ENCODE peak calls at places on chromosomes 1 and 21, in seven cellular contexts. One of them, this sample, is unnamed.

GRCh38 chr1:238341395-238341794 is 450.7 kb upstream of the ZP4 start:
- DNase-seq in PC-3: no peak
- DNase-seq in mucosa of descending colon: no peak
- DNase-seq in body of pancreas: no peak
- DNase-seq in colonic mucosa: no peak
- DNase-seq in A549: no peak
- DNase-seq in esophagus muscularis mucosa: no peak
- DNase-seq in this sample: no peak

GRCh38 chr1:155043259-155043658 is 7.9 kb upstream of the ADAM15 start:
- DNase-seq in mucosa of descending colon: peak; percentile 76
- DNase-seq in esophagus muscularis mucosa: no peak
- DNase-seq in A549: no peak
- DNase-seq in body of pancreas: no peak
- DNase-seq in colonic mucosa: peak; percentile 76
- DNase-seq in PC-3: no peak
- DNase-seq in this sample: no peak

GRCh38 chr1:7267493-7267892 is 482.2 kb downstream of the CAMTA1 start:
- DNase-seq in A549: no peak
- DNase-seq in esophagus muscularis mucosa: peak; percentile 64
- DNase-seq in PC-3: no peak
- DNase-seq in colonic mucosa: peak; percentile 11
- DNase-seq in mucosa of descending colon: no peak
- DNase-seq in body of pancreas: no peak
- DNase-seq in this sample: no peak

GRCh38 chr1:94191216-94191615 is 46.2 kb downstream of the ARHGAP29 start:
- DNase-seq in body of pancreas: no peak
- DNase-seq in colonic mucosa: no peak
- DNase-seq in mucosa of descending colon: no peak
- DNase-seq in esophagus muscularis mucosa: no peak
- DNase-seq in PC-3: no peak
- DNase-seq in A549: no peak
- DNase-seq in this sample: no peak

GRCh38 chr21:46560568-46561447 is 44.1 kb downstream of the S100B start:
- DNase-seq in esophagus muscularis mucosa: peak; percentile 84
- DNase-seq in mucosa of descending colon: no peak
- DNase-seq in body of pancreas: no peak
- DNase-seq in colonic mucosa: no peak
- DNase-seq in A549: no peak
- DNase-seq in PC-3: no peak
- DNase-seq in this sample: no peak

GRCh38 chr1:6488602-6489382 is 2.7 kb downstream of the PLEKHG5 start:
- DNase-seq in colonic mucosa: peak; percentile 85
- DNase-seq in A549: no peak
- DNase-seq in esophagus muscularis mucosa: no peak
- DNase-seq in mucosa of descending colon: peak; percentile 80
- DNase-seq in PC-3: peak; percentile 58
- DNase-seq in body of pancreas: no peak
- DNase-seq in this sample: no peak

GRCh38 chr1:170807432-170807831 is 127.9 kb upstream of the MROH9 start:
- DNase-seq in PC-3: peak; percentile 49
- DNase-seq in mucosa of descending colon: no peak
- DNase-seq in esophagus muscularis mucosa: no peak
- DNase-seq in A549: no peak
- DNase-seq in colonic mucosa: no peak
- DNase-seq in body of pancreas: no peak
- DNase-seq in this sample: no peak

GRCh38 chr21:31873275-31873695 is 465 bp downstream of the HUNK start:
- DNase-seq in A549: peak; percentile 8
- DNase-seq in esophagus muscularis mucosa: no peak
- DNase-seq in body of pancreas: no peak
- DNase-seq in PC-3: no peak
- DNase-seq in mucosa of descending colon: peak; percentile 51
- DNase-seq in colonic mucosa: peak; percentile 45
- DNase-seq in this sample: no peak

GRCh38 chr1:216961516-216961915 is 238.3 kb upstream of the ESRRG start:
- DNase-seq in body of pancreas: no peak
- DNase-seq in esophagus muscularis mucosa: no peak
- DNase-seq in A549: no peak
- DNase-seq in PC-3: peak; percentile 47
- DNase-seq in mucosa of descending colon: no peak
- DNase-seq in colonic mucosa: no peak
- DNase-seq in this sample: no peak

GRCh38 chr1:198156111-198156744 is 570 bp upstream of the NEK7 start:
- DNase-seq in A549: peak; percentile 77
- DNase-seq in esophagus muscularis mucosa: no peak
- DNase-seq in mucosa of descending colon: peak; percentile 87
- DNase-seq in colonic mucosa: peak; percentile 80
- DNase-seq in PC-3: peak; percentile 74
- DNase-seq in body of pancreas: peak; percentile 82
- DNase-seq in this sample: no peak

GRCh38 chr1:161940866-161941591 is 82.6 kb downstream of the OLFML2B start:
- DNase-seq in PC-3: peak; percentile 70
- DNase-seq in body of pancreas: no peak
- DNase-seq in mucosa of descending colon: no peak
- DNase-seq in esophagus muscularis mucosa: no peak
- DNase-seq in A549: no peak
- DNase-seq in colonic mucosa: no peak
- DNase-seq in this sample: no peak

GRCh38 chr21:28714795-28715464 is 277.7 kb downstream of the LTN1 start:
- DNase-seq in PC-3: no peak
- DNase-seq in colonic mucosa: no peak
- DNase-seq in body of pancreas: no peak
- DNase-seq in mucosa of descending colon: no peak
- DNase-seq in esophagus muscularis mucosa: no peak
- DNase-seq in A549: no peak
- DNase-seq in this sample: no peak

GRCh38 chr1:91803847-91804545 is 82.0 kb downstream of the TGFBR3 start:
- DNase-seq in body of pancreas: no peak
- DNase-seq in A549: no peak
- DNase-seq in esophagus muscularis mucosa: no peak
- DNase-seq in colonic mucosa: no peak
- DNase-seq in PC-3: peak; percentile 38
- DNase-seq in mucosa of descending colon: peak; percentile 56
- DNase-seq in this sample: no peak

GRCh38 chr1:91799159-91799558 is 86.8 kb downstream of the TGFBR3 start:
- DNase-seq in body of pancreas: peak; percentile 52
- DNase-seq in A549: no peak
- DNase-seq in PC-3: no peak
- DNase-seq in esophagus muscularis mucosa: no peak
- DNase-seq in mucosa of descending colon: no peak
- DNase-seq in colonic mucosa: no peak
- DNase-seq in this sample: no peak

GRCh38 chr1:91803133-91803532 is 82.8 kb downstream of the TGFBR3 start:
- DNase-seq in colonic mucosa: no peak
- DNase-seq in PC-3: no peak
- DNase-seq in mucosa of descending colon: no peak
- DNase-seq in body of pancreas: no peak
- DNase-seq in esophagus muscularis mucosa: no peak
- DNase-seq in A549: no peak
- DNase-seq in this sample: no peak

GRCh38 chr1:91799863-91800262 is 86.1 kb downstream of the TGFBR3 start:
- DNase-seq in mucosa of descending colon: no peak
- DNase-seq in PC-3: no peak
- DNase-seq in A549: no peak
- DNase-seq in colonic mucosa: no peak
- DNase-seq in body of pancreas: no peak
- DNase-seq in esophagus muscularis mucosa: no peak
- DNase-seq in this sample: no peak

DNA sequence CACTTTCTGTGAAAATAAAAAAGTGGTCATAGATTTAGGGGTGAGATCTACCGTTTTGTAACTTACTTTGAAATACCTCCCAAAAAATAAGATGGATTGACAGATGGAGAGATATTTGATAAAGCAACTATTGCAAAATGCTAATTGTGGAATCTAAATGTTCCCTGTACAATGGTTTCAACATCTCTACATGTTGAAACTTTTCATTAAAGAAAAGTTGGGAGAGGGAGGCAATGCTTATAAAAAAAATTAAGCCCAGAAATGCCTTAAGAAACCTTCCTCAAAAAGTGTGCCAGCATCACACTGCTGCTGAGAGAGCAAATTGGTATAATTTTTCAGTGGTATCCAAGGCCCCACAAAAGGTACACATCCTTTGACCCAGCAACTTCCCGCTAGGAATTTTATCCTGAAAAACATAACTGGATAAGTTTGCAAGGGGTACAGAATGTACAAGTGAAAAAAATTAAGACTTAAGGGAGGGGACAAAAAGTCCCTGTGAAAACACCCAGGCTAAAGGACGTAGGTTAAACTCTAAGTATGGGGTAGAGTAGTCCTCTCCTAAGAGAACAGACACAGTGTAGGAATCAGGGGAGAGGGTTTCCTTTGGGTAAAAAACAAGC is 84.3 kb downstream of the TGFBR3 start:
- DNase-seq in mucosa of descending colon: no peak
- DNase-seq in body of pancreas: no peak
- DNase-seq in colonic mucosa: no peak
- DNase-seq in esophagus muscularis mucosa: no peak
- DNase-seq in A549: no peak
- DNase-seq in PC-3: no peak
- DNase-seq in this sample: no peak
- TF ChIP-seq CTCF in mucosa of descending colon: no peak
- TF ChIP-seq CTCF in body of pancreas: no peak
- TF ChIP-seq CTCF in colonic mucosa: no peak
- TF ChIP-seq CTCF in esophagus muscularis mucosa: no peak
- TF ChIP-seq CTCF in A549: no peak
- TF ChIP-seq CTCF in PC-3: no peak
- TF ChIP-seq CTCF in this sample: no peak

GRCh38 chr21:19566975-19567374 is 1163.4 kb upstream of the TMPRSS15 start:
- DNase-seq in esophagus muscularis mucosa: no peak
- DNase-seq in colonic mucosa: no peak
- DNase-seq in mucosa of descending colon: peak; percentile 6
- DNase-seq in A549: no peak
- DNase-seq in PC-3: no peak
- DNase-seq in body of pancreas: no peak
- DNase-seq in this sample: no peak
- H3K9me3 ChIP-seq in esophagus muscularis mucosa: no peaks in the 10 kb centered on the region
- H3K9me3 ChIP-seq in colonic mucosa: no peaks in the 10 kb centered on the region
- H3K9me3 ChIP-seq in mucosa of descending colon: no peaks in the 10 kb centered on the region
- H3K9me3 ChIP-seq in A549: no peaks in the 10 kb centered on the region
- H3K9me3 ChIP-seq in PC-3: peaks cover 12% of the 10 kb centered on the region
- H3K9me3 ChIP-seq in body of pancreas: no peaks in the 10 kb centered on the region
- H3K9me3 ChIP-seq in this sample: no peaks in the 10 kb centered on the region

GRCh38 chr1:12407962-12408288 is 178.1 kb downstream of the VPS13D start:
- DNase-seq in colonic mucosa: no peak
- DNase-seq in mucosa of descending colon: no peak
- DNase-seq in esophagus muscularis mucosa: no peak
- DNase-seq in A549: no peak
- DNase-seq in body of pancreas: no peak
- DNase-seq in PC-3: no peak
- DNase-seq in this sample: no peak

GRCh38 chr1:12406218-12407021 is 176.6 kb downstream of the VPS13D start:
- DNase-seq in esophagus muscularis mucosa: no peak
- DNase-seq in colonic mucosa: no peak
- DNase-seq in PC-3: no peak
- DNase-seq in body of pancreas: no peak
- DNase-seq in A549: no peak
- DNase-seq in mucosa of descending colon: no peak
- DNase-seq in this sample: no peak

GRCh38 chr1:12408662-12409061 is 178.8 kb downstream of the VPS13D start:
- DNase-seq in esophagus muscularis mucosa: no peak
- DNase-seq in A549: no peak
- DNase-seq in body of pancreas: no peak
- DNase-seq in colonic mucosa: no peak
- DNase-seq in PC-3: no peak
- DNase-seq in mucosa of descending colon: no peak
- DNase-seq in this sample: no peak

GRCh38 chr1:12405325-12406217 is 175.7 kb downstream of the VPS13D start:
- DNase-seq in PC-3: no peak
- DNase-seq in mucosa of descending colon: peak; percentile 83
- DNase-seq in body of pancreas: peak; percentile 67
- DNase-seq in colonic mucosa: peak; percentile 84
- DNase-seq in esophagus muscularis mucosa: no peak
- DNase-seq in A549: no peak
- DNase-seq in this sample: no peak

GRCh38 chr1:12407050-12407961 is 177.5 kb downstream of the VPS13D start:
- DNase-seq in PC-3: peak; percentile 90
- DNase-seq in mucosa of descending colon: peak; percentile 49
- DNase-seq in body of pancreas: peak; percentile 50
- DNase-seq in esophagus muscularis mucosa: no peak
- DNase-seq in colonic mucosa: peak; percentile 50
- DNase-seq in A549: peak; percentile 13
- DNase-seq in this sample: no peak
- TF ChIP-seq CTCF in PC-3: peak; percentile 78
- TF ChIP-seq CTCF in mucosa of descending colon: no peak
- TF ChIP-seq CTCF in body of pancreas: peak; percentile 55
- TF ChIP-seq CTCF in esophagus muscularis mucosa: peak; percentile 50
- TF ChIP-seq CTCF in colonic mucosa: no peak
- TF ChIP-seq CTCF in A549: peak; percentile 50
- TF ChIP-seq CTCF in this sample: peak; percentile 40

GRCh38 chr1:4307468-4307845 is 347.0 kb upstream of the AJAP1 start:
- DNase-seq in body of pancreas: no peak
- DNase-seq in mucosa of descending colon: no peak
- DNase-seq in A549: no peak
- DNase-seq in PC-3: no peak
- DNase-seq in esophagus muscularis mucosa: no peak
- DNase-seq in colonic mucosa: no peak
- DNase-seq in this sample: no peak

GRCh38 chr1:4303303-4303702 is 351.1 kb upstream of the AJAP1 start:
- DNase-seq in A549: no peak
- DNase-seq in colonic mucosa: no peak
- DNase-seq in PC-3: no peak
- DNase-seq in mucosa of descending colon: no peak
- DNase-seq in esophagus muscularis mucosa: no peak
- DNase-seq in body of pancreas: no peak
- DNase-seq in this sample: no peak

GRCh38 chr1:4306559-4307467 is 347.6 kb upstream of the AJAP1 start:
- DNase-seq in A549: no peak
- DNase-seq in mucosa of descending colon: no peak
- DNase-seq in colonic mucosa: no peak
- DNase-seq in esophagus muscularis mucosa: no peak
- DNase-seq in PC-3: no peak
- DNase-seq in body of pancreas: no peak
- DNase-seq in this sample: no peak

GRCh38 chr1:4307911-4308545 is 346.4 kb upstream of the AJAP1 start:
- DNase-seq in body of pancreas: no peak
- DNase-seq in mucosa of descending colon: no peak
- DNase-seq in esophagus muscularis mucosa: no peak
- DNase-seq in A549: no peak
- DNase-seq in PC-3: no peak
- DNase-seq in colonic mucosa: no peak
- DNase-seq in this sample: no peak

DNA sequence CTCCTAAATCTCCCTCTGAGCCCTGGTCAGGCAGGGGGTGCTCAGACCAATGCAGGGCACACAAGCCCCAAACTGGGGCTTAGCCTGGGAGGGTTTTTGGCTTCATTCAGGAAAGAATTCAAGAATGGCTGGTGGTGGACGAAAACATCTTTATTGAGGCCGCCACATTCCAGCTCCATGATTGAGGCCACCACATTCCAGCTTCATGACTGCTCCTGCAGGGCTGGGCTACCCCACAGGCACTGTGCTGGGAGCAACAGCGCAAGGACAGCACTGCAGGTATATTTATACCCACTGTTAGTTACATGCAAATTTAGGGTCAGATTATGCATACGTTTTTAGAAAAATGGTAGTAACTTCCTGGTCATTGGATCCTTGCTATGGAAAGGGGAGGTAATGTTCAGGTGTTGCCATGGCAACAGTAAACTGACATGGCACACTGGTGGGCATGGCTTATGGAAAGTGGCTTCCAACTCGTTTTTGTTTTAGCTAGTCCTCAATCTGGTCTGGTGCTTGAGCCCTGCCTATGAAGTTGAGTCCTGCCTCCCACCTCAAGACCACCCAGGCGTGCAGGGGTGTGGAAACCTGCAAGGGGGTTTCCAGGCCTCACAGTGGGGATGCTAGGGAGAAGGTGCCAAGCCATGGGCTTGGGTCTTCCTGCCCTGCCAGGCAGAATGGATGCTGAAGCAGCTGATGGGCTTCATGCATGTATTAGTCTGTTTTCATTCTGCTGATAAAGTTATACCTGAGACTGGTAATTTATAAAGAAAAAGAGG is 348.7 kb upstream of the AJAP1 start:
- DNase-seq in body of pancreas: no peak
- DNase-seq in A549: no peak
- DNase-seq in mucosa of descending colon: no peak
- DNase-seq in colonic mucosa: no peak
- DNase-seq in PC-3: no peak
- DNase-seq in esophagus muscularis mucosa: no peak
- DNase-seq in this sample: no peak
- H3K9me3 ChIP-seq in body of pancreas: no peaks in the 10 kb centered on the region
- H3K9me3 ChIP-seq in A549: peaks cover 2% of the 10 kb centered on the region
- H3K9me3 ChIP-seq in mucosa of descending colon: no peaks in the 10 kb centered on the region
- H3K9me3 ChIP-seq in colonic mucosa: no peaks in the 10 kb centered on the region
- H3K9me3 ChIP-seq in PC-3: no peaks in the 10 kb centered on the region
- H3K9me3 ChIP-seq in esophagus muscularis mucosa: no peaks in the 10 kb centered on the region
- H3K9me3 ChIP-seq in this sample: no peaks in the 10 kb centered on the region

This sample was measured in ascending aorta.